ENCODE peak calls at places on chromosomes 16 and 17, in seven cellular contexts. W is right atrium auricular region, Q is heart right ventricle, Z is Caco-2, A is mucosa of descending colon, V is cardiac muscle cell, D is BJ. B is an unnamed sample. For H3K36me3, the result is how much of the 10 kb centered on the place peaks cover.

GRCh38 chr17:39132192-39132600 is 19.2 kb downstream of the PLXDC1 start:
- DNase-seq in W (no peak), Q (peak), Z (no peak), A (no peak), V (peak), D (no peak), B (no peak)

GRCh38 chr16:53872248-53873221 is 168.6 kb downstream of the FTO start:
- DNase-seq in W (no peak), Q (no peak), Z (no peak), A (no peak), V (peak), D (peak), B (no peak)

GRCh38 chr17:79388556-79389295 is 222.1 kb downstream of the RBFOX3 start:
- DNase-seq in W (no peak), Q (peak), Z (peak), A (peak), V (peak), D (no peak), B (peak)

GRCh38 chr17:31549121-31549524 is 157.6 kb downstream of the RAB11FIP4 start:
- DNase-seq in W (no peak), Q (no peak), Z (no peak), A (peak), V (no peak), D (no peak), B (no peak)

GRCh38 chr16:25626172-25626571 is 65.6 kb upstream of the HS3ST4 start:
- DNase-seq in W (no peak), Q (no peak), Z (no peak), A (no peak), V (no peak), D (no peak), B (no peak)

GRCh38 chr17:65572581-65573282 is 11.3 kb upstream of the AXIN2 start:
- DNase-seq in W (no peak), Q (no peak), Z (no peak), A (no peak), V (no peak), D (no peak), B (no peak)

GRCh38 chr17:31571124-31571892 is 179.8 kb downstream of the RAB11FIP4 start:
- DNase-seq in W (peak), Q (peak), Z (no peak), A (peak), V (peak), D (peak), B (no peak)

GRCh38 chr17:59330314-59330942 is 1.0 kb upstream of the YPEL2 start:
- DNase-seq in W (peak), Q (peak), Z (peak), A (peak), V (no peak), D (no peak), B (peak)

GRCh38 chr17:82077617-82078358 is 12.2 kb upstream of the DUS1L start:
- DNase-seq in W (no peak), Q (no peak), Z (no peak), A (no peak), V (peak), D (no peak), B (no peak)

GRCh38 chr17:81207610-81208581 is 14.9 kb downstream of the CEP131 start:
- DNase-seq in W (no peak), Q (no peak), Z (no peak), A (no peak), V (no peak), D (no peak), B (no peak)

GRCh38 chr16:10964891-10965326 is 20.5 kb downstream of the CLEC16A start:
- DNase-seq in W (no peak), Q (no peak), Z (no peak), A (no peak), V (no peak), D (no peak), B (no peak)

GRCh38 chr16:67649494-67649931 is 4.6 kb downstream of the CARMIL2 start:
- DNase-seq in W (no peak), Q (no peak), Z (no peak), A (no peak), V (peak), D (no peak), B (no peak)

GRCh38 chr16:30437511-30438046 is 7.7 kb upstream of the DCTPP1 start:
- DNase-seq in W (no peak), Q (no peak), Z (peak), A (no peak), V (no peak), D (no peak), B (no peak)

GRCh38 chr16:12583237-12583897 is 220.3 kb downstream of the CPPED1 start:
- DNase-seq in W (no peak), Q (no peak), Z (no peak), A (no peak), V (no peak), D (no peak), B (no peak)

GRCh38 chr17:43900183-43900857 is 7.0 kb downstream of the MPP2 start:
- DNase-seq in W (peak), Q (peak), Z (peak), A (peak), V (peak), D (no peak), B (peak)

GRCh38 chr16:31698901-31699300 is 171.2 kb downstream of the AHSP start:
- DNase-seq in W (no peak), Q (no peak), Z (no peak), A (no peak), V (no peak), D (no peak), B (no peak)

GRCh38 chr17:7438050-7438614 is 1.2 kb upstream of the FGF11 start:
- DNase-seq in W (peak), Q (peak), Z (no peak), A (peak), V (peak), D (no peak), B (peak)

GRCh38 chr17:417691-418420 is 65.2 kb upstream of the RPH3AL start:
- DNase-seq in W (no peak), Q (no peak), Z (no peak), A (no peak), V (no peak), D (no peak), B (no peak)

GRCh38 chr17:64126918-64127317 is 3.0 kb downstream of the ERN1 start:
- DNase-seq in W (no peak), Q (no peak), Z (no peak), A (no peak), V (peak), D (no peak), B (no peak)

GRCh38 chr17:19003966-19004600 is 481 bp downstream of the FAM83G start:
- DNase-seq in W (no peak), Q (no peak), Z (peak), A (peak), V (peak), D (no peak), B (no peak)

GRCh38 chr17:79535728-79536025 is 75.2 kb downstream of the RBFOX3 start:
- DNase-seq in W (no peak), Q (no peak), Z (no peak), A (no peak), V (no peak), D (no peak), B (no peak)

GRCh38 chr16:78200623-78201096 is 101.2 kb downstream of the WWOX start:
- DNase-seq in W (no peak), Q (no peak), Z (peak), A (no peak), V (no peak), D (no peak), B (no peak)

GRCh38 chr16:49023095-49023494 is 258.5 kb downstream of the CBLN1 start:
- DNase-seq in W (no peak), Q (no peak), Z (no peak), A (peak), V (no peak), D (no peak), B (no peak)

GRCh38 chr17:40931311-40931710 is 6.1 kb downstream of the KRT23 start:
- DNase-seq in W (no peak), Q (no peak), Z (no peak), A (no peak), V (no peak), D (no peak), B (no peak)

GRCh38 chr17:49829026-49829425 is 18.8 kb downstream of the TAC4 start:
- DNase-seq in W (no peak), Q (no peak), Z (no peak), A (no peak), V (no peak), D (no peak), B (no peak)

GRCh38 chr17:49834118-49834743 is 13.6 kb downstream of the TAC4 start:
- DNase-seq in W (no peak), Q (no peak), Z (no peak), A (no peak), V (no peak), D (no peak), B (no peak)

GRCh38 chr17:49832840-49833599 is 14.8 kb downstream of the TAC4 start:
- DNase-seq in W (no peak), Q (no peak), Z (no peak), A (no peak), V (peak), D (no peak), B (no peak)

GRCh38 chr17:49835472-49835871 is 12.4 kb downstream of the TAC4 start:
- DNase-seq in W (no peak), Q (no peak), Z (no peak), A (no peak), V (no peak), D (no peak), B (no peak)

DNA sequence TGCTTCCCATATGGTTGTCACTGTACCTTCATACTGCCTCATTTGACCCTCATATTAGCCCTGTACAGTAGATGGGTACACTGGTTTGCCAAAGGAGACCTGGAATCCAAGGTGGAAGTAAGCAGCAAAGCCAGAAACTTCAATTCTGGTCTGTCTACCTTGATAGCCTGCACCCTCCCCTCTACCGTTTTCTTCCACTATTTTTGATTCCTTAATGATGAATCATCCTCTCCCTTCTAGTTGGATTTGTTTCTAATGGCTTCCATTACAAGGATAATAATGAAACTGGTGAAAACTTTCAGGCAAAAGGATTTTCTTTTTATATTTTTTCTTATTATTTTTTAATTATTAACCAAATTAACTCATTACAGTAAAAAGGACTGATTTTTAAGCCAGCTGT is 17.3 kb downstream of the TAC4 start:
- DNase-seq in W (no peak), Q (no peak), Z (no peak), A (no peak), V (peak), D (no peak), B (no peak)
- H3K36me3 ChIP-seq in W (half or more), Q (half or more), Z (under half), A (under half), V (under half), D (under half), B (half or more)

GRCh38 chr17:17468217-17469010 is 8.4 kb upstream of the MED9 start:
- DNase-seq in W (no peak), Q (peak), Z (no peak), A (peak), V (no peak), D (no peak), B (no peak)
- H3K36me3 ChIP-seq in W (under half), Q (under half), Z (under half), A (under half), V (under half), D (under half), B (under half)

GRCh38 chr16:14640538-14640937 is 7.8 kb downstream of the BFAR start:
- DNase-seq in W (no peak), Q (no peak), Z (no peak), A (peak), V (no peak), D (no peak), B (no peak)
- H3K36me3 ChIP-seq in W (under half), Q (under half), Z (under half), A (under half), V (under half), D (under half), B (under half)

GRCh38 chr17:46042248-46042647 is 43.2 kb downstream of the STH start:
- DNase-seq in W (no peak), Q (no peak), Z (no peak), A (no peak), V (no peak), D (no peak), B (no peak)
- H3K36me3 ChIP-seq in W (under half), Q (half or more), Z (under half), A (under half), V (half or more), D (under half), B (half or more)

GRCh38 chr17:75246404-75246803 is 15.0 kb downstream of the GGA3 start:
- DNase-seq in W (no peak), Q (no peak), Z (no peak), A (no peak), V (no peak), D (no peak), B (no peak)
- H3K36me3 ChIP-seq in W (half or more), Q (half or more), Z (under half), A (under half), V (under half), D (under half), B (half or more)

B was measured in WERI-Rb-1.